ENCODE peak calls at places on chromosomes 3 and 15, in four cellular contexts. F is GM23248, G is left ventricle myocardium inferior, Q is tibial nerve. R is an unnamed sample. For H3K4me1, the result is how much of the 10 kb centered on the place peaks cover.

GRCh38 chr15:38748710-38749109 is 184.1 kb upstream of the RASGRP1 start:
- DNase-seq in Q (no peak), G (no peak), F (no peak), R (no peak)

GRCh38 chr15:100291106-100291505 is 50.7 kb downstream of the ADAMTS17 start:
- DNase-seq in G (no peak), Q (no peak), F (peak), R (no peak)

GRCh38 chr15:51603002-51603401 is 19.6 kb downstream of the DMXL2 start:
- DNase-seq in F (no peak), G (no peak), Q (no peak), R (no peak)

GRCh38 chr3:154967090-154967489 is 113.0 kb upstream of the MME start:
- DNase-seq in G (no peak), Q (no peak), F (no peak), R (no peak)

GRCh38 chr3:183220828-183221227 is 32.2 kb upstream of the B3GNT5 start:
- DNase-seq in Q (no peak), F (no peak), G (no peak), R (no peak)

GRCh38 chr3:25432191-25432720 is 4.2 kb downstream of the RARB start:
- DNase-seq in Q (no peak), F (no peak), G (no peak), R (no peak)

GRCh38 chr3:188396900-188397299 is 242.9 kb downstream of the LPP start:
- DNase-seq in F (no peak), Q (no peak), G (no peak), R (no peak)

GRCh38 chr15:82847703-82848102 is 38.3 kb downstream of the WHAMM start:
- DNase-seq in G (no peak), F (peak), Q (no peak), R (no peak)

GRCh38 chr3:151753846-151754245 is 20.1 kb downstream of the AADACL2 start:
- DNase-seq in G (no peak), F (no peak), Q (no peak), R (no peak)

GRCh38 chr15:82649226-82649999 is 2.2 kb upstream of the CPEB1 start:
- DNase-seq in F (no peak), Q (no peak), G (no peak), R (no peak)

GRCh38 chr15:64693134-64693533 is 82.3 kb downstream of the RBPMS2 start:
- DNase-seq in F (peak), Q (peak), G (no peak), R (no peak)

GRCh38 chr15:43930079-43930478 is 103.3 kb downstream of the WDR76 start:
- DNase-seq in Q (no peak), G (no peak), F (peak), R (no peak)

GRCh38 chr15:33034588-33034987 is 159.9 kb downstream of the FMN1 start:
- DNase-seq in F (no peak), Q (no peak), G (no peak), R (no peak)

GRCh38 chr3:117252208-117252607 is 542.6 kb downstream of the TUSC7 start:
- DNase-seq in G (no peak), Q (no peak), F (peak), R (peak)

GRCh38 chr3:99720985-99721632 is 82.7 kb downstream of the COL8A1 start:
- DNase-seq in F (peak), Q (peak), G (peak), R (no peak)

GRCh38 chr15:90101969-90102890 is at the start of gene IDH2:
- DNase-seq in F (peak), G (peak), Q (peak), R (no peak)

GRCh38 chr3:17302774-17303173 is 418.0 kb downstream of the PLCL2 start:
- DNase-seq in F (peak), Q (no peak), G (peak), R (no peak)

GRCh38 chr3:12991481-12991837 is 81.8 kb downstream of the IQSEC1 start:
- DNase-seq in Q (no peak), F (peak), G (no peak), R (no peak)

GRCh38 chr3:179961081-179962078 is 75.4 kb downstream of the PEX5L start:
- DNase-seq in G (no peak), F (no peak), Q (no peak), R (no peak)

GRCh38 chr3:127156651-127157050 is 36.3 kb upstream of the PRR23E start:
- DNase-seq in F (no peak), G (no peak), Q (no peak), R (no peak)

GRCh38 chr3:140270329-140270728 is 335.3 kb downstream of the CLSTN2 start:
- DNase-seq in F (no peak), Q (no peak), G (no peak), R (no peak)

GRCh38 chr3:140931016-140931454 is 10.6 kb upstream of the SLC25A36 start:
- DNase-seq in G (no peak), F (peak), Q (no peak), R (no peak)

GRCh38 chr3:124823648-124824047 is 63.5 kb downstream of the ITGB5 start:
- DNase-seq in F (no peak), G (no peak), Q (no peak), R (no peak)

GRCh38 chr3:128878556-128879124 is 780 bp upstream of the ACAD9 start:
- DNase-seq in Q (peak), G (no peak), F (peak), R (no peak)

GRCh38 chr3:73449774-73450173 is 175.0 kb downstream of the PDZRN3 start:
- DNase-seq in G (no peak), F (no peak), Q (no peak), R (no peak)

GRCh38 chr15:83565133-83565532 is 88.8 kb upstream of the ADAMTSL3 start:
- DNase-seq in F (no peak), Q (no peak), G (no peak), R (no peak)

GRCh38 chr3:111547645-111548044 is 5.6 kb downstream of the CD96 start:
- DNase-seq in Q (no peak), G (no peak), F (no peak), R (no peak)

GRCh38 chr3:187165144-187165543 is 25.8 kb upstream of the RPL39L start:
- DNase-seq in F (peak), Q (peak), G (no peak), R (peak)

GRCh38 chr3:122273498-122273897 is 51.5 kb upstream of the CSTA start:
- DNase-seq in Q (no peak), G (no peak), F (no peak), R (no peak)

GRCh38 chr3:16173696-16174355 is 654 bp upstream of the GALNT15 start:
- DNase-seq in F (peak), Q (no peak), G (no peak), R (no peak)

GRCh38 chr15:78565951-78566774 is 843 bp downstream of the CHRNA5 start:
- DNase-seq in F (peak), Q (peak), G (no peak), R (peak)

GRCh38 chr15:73391128-73391864 is 22.5 kb upstream of the HCN4 start:
- DNase-seq in Q (no peak), G (no peak), F (no peak), R (no peak)

GRCh38 chr3:24318668-24319287 is 175.9 kb downstream of the THRB start:
- DNase-seq in Q (no peak), G (no peak), F (peak), R (no peak)

DNA sequence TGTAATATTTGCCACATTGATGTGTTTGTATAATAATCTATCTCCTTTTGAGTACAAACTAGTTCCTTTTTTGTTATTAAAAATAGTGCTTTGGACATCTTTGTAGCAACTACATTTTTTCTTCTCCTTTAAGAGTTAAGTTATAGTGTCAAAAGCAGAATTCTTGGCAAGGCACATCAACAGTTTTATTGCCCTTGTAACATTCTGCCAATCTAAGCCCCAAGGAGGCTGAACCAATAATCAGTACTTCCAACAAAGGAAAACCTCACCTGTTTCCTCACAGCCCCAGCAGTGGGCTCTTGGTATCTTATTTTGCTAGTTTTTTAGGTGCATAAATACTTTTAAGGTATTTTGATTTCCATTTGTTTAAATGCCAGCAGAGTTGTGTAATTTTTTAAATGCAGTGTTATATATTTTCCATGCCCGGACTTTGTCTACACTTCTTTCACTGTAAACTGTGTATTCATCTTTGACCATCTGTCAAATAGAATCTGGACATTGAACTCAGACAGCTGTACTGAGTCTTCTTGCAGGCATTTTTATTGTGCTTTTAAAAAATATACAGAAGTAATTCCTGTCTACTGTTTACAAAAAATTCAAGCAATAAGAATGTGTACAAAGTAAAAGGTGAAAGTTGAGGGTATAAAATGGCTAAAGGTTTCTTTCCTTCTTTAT is 100.9 kb downstream of the MYLK start:
- DNase-seq in Q (no peak), G (no peak), F (no peak), R (no peak)
- H3K4me1 ChIP-seq in Q (under half), G (under half), F (under half), R (under half)

DNA sequence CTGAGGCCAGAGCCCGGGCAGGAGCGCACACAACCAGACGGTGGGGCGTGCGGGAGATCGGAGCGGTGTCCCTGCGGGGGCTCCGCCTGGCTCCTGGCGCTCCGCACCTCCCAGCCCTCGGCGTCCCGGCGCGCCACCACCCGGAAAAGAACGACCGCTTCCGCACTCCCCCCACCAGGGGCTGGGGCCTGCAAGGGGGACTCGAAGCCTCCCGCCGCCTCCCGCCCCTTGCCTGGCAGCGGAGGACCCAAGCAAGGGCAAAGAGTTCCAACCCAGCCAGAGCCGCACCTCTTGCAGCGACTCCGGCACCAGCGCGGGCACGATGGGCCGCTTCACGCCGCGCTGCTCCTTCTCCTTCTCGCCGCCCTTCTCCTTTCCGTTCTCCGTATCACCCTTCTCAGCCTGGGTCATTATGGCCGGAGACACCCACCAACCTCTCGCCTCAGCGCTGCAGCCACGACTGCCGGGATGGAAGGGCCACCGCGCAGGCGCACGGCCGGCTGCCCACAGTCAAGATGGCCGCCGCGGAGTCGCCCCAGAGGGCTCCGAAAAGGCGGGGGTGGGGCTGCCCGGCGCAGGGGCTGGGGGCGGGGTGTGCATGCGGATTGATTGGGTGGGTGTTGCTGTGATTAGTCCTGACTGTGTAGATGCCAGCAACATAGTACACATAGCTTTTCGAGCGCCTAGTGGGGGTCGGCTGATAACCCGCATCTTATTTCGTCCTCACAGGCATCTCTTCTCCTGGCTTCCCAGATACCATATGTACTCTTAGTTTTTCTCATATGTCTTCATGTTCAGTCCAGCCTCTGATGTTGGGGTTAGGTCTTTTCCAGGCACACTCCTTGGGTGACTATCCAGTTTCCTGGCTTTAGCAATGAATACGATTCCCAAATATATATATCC is at the start of gene ACTR8:
- DNase-seq in G (peak), Q (peak), F (peak), R (no peak)
- H3K4me1 ChIP-seq in G (under half), Q (under half), F (under half), R (under half)

DNA sequence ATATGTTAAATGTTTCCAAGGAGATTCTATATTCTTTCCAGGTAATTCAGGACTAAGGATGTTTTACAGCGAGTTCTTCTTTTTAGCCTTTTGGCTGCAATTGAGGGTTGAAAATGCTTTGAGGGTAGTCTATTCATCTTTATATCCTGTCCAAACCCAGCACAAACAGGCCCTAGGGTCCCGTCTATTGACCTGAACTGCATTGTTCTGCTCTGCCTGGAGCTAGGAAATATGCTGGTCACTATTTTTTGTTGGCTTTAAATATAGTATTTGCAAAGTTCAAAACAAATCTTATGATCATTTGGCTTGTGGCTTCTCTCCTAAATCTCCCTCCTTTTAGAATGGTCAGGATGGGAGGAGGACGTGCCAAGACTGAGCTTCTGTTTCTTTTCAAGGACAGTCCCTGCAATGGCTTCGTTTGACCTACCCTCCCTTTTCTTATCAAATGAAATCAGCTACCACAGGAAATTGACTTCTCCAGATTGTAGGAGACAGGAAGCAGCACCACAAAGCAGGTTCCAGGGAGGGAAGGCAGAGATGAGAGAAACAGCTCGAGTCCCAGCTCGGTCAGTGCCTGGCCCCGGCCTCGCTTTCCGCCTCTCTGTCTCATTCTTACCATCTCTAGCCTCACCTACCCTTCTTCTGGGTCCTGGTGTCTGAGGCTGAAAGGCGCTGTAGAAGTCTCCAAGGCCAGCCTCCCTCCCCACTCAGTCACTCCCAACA is 27.6 kb upstream of the NRROS start:
- DNase-seq in Q (no peak), F (no peak), G (no peak), R (no peak)
- H3K4me1 ChIP-seq in Q (under half), F (under half), G (under half), R (under half)

DNA sequence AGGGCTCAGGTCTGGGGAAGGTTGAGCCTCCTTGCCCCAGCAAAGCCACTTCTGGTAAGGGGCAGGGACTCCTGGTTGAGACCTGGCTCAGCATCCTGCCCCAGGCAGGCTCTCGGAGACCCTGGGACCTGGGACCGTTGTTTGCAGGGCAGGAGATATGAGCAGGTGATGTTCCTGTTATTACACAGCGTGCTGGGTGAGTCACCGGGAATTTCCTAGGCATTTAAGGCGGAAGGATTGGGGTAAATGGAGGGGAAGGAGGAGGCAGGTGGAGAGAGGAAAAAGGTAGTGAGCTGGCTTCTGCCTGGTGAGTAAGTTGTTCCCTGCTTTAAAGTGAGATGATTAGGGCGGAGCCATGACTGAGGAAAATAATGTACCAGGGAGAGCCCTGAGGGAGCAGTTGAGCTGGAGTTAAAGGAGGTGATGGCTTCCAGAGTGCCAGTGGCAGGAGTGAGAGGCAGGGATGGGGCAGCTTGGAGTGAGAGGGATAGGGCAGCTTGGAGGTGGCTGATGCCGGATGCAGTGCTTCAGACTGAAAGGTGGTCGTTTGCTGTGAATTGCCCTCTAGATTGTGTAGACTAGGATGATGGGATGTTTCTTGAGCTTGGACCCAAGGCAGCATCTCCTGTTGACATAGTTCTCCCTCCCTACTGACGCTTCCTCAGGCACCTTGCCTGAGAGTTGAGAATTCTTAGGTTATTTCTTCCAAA is 79.4 kb downstream of the AAGAB start:
- DNase-seq in F (peak), G (no peak), Q (no peak), R (peak)
- H3K4me1 ChIP-seq in F (half or more), G (under half), Q (under half), R (half or more)